ENCODE peak calls at places on chromosomes 11 and 22, in ten cellular contexts. One of them, this sample, is unnamed.

GRCh38 chr11:95459268-95460040 is 228.5 kb upstream of the SESN3 start:
- DNase-seq in heart left ventricle: no peak
- DNase-seq in NCI-H510A treated with DMSO at 0.1 percent for 48 hours: no peak
- DNase-seq in HuH-7: no peak
- DNase-seq in Calu3: no peak
- DNase-seq in endothelial cell: no peak
- DNase-seq in stimulated activated CD4-positive, alpha-beta T cell treated with anti-CD3 and anti-CD28 coated beads, Interleukin-15, amount 100 ng/mL, for 48 hours: no peak
- DNase-seq in HTR-8/SVneo: no peak
- DNase-seq in astrocyte of the cerebellum: peak; percentile 23
- DNase-seq in right cardiac atrium: no peak
- DNase-seq in this sample: no peak

GRCh38 chr11:95575517-95575916 is 214.1 kb downstream of the FAM76B start:
- DNase-seq in heart left ventricle: no peak
- DNase-seq in NCI-H510A treated with DMSO at 0.1 percent for 48 hours: no peak
- DNase-seq in HuH-7: no peak
- DNase-seq in Calu3: no peak
- DNase-seq in endothelial cell: no peak
- DNase-seq in stimulated activated CD4-positive, alpha-beta T cell treated with anti-CD3 and anti-CD28 coated beads, Interleukin-15, amount 100 ng/mL, for 48 hours: no peak
- DNase-seq in HTR-8/SVneo: no peak
- DNase-seq in astrocyte of the cerebellum: no peak
- DNase-seq in right cardiac atrium: no peak
- DNase-seq in this sample: no peak

GRCh38 chr11:57514538-57515331 is 767 bp downstream of the SLC43A1 start:
- DNase-seq in heart left ventricle: peak; percentile 71
- DNase-seq in NCI-H510A treated with DMSO at 0.1 percent for 48 hours: peak; percentile 41
- DNase-seq in HuH-7: peak; percentile 98
- DNase-seq in Calu3: peak; percentile 42
- DNase-seq in endothelial cell: peak; percentile 21
- DNase-seq in stimulated activated CD4-positive, alpha-beta T cell treated with anti-CD3 and anti-CD28 coated beads, Interleukin-15, amount 100 ng/mL, for 48 hours: peak; percentile 20
- DNase-seq in HTR-8/SVneo: no peak
- DNase-seq in astrocyte of the cerebellum: no peak
- DNase-seq in right cardiac atrium: peak; percentile 89
- DNase-seq in this sample: peak; percentile 34

GRCh38 chr22:38871360-38872171 is 450 bp downstream of the CBX6 start:
- DNase-seq in heart left ventricle: no peak
- DNase-seq in NCI-H510A treated with DMSO at 0.1 percent for 48 hours: no peak
- DNase-seq in HuH-7: no peak
- DNase-seq in Calu3: no peak
- DNase-seq in endothelial cell: no peak
- DNase-seq in stimulated activated CD4-positive, alpha-beta T cell treated with anti-CD3 and anti-CD28 coated beads, Interleukin-15, amount 100 ng/mL, for 48 hours: no peak
- DNase-seq in HTR-8/SVneo: no peak
- DNase-seq in astrocyte of the cerebellum: no peak
- DNase-seq in right cardiac atrium: peak; percentile 64
- DNase-seq in this sample: no peak

GRCh38 chr22:17007852-17008731 is at the start of gene GAB4:
- DNase-seq in heart left ventricle: no peak
- DNase-seq in NCI-H510A treated with DMSO at 0.1 percent for 48 hours: no peak
- DNase-seq in HuH-7: no peak
- DNase-seq in Calu3: no peak
- DNase-seq in endothelial cell: no peak
- DNase-seq in stimulated activated CD4-positive, alpha-beta T cell treated with anti-CD3 and anti-CD28 coated beads, Interleukin-15, amount 100 ng/mL, for 48 hours: no peak
- DNase-seq in HTR-8/SVneo: no peak
- DNase-seq in astrocyte of the cerebellum: no peak
- DNase-seq in right cardiac atrium: no peak
- DNase-seq in this sample: no peak

GRCh38 chr22:35604671-35605457 is 12.3 kb downstream of the MB start:
- DNase-seq in heart left ventricle: no peak
- DNase-seq in NCI-H510A treated with DMSO at 0.1 percent for 48 hours: no peak
- DNase-seq in HuH-7: no peak
- DNase-seq in Calu3: peak; percentile 71
- DNase-seq in endothelial cell: no peak
- DNase-seq in stimulated activated CD4-positive, alpha-beta T cell treated with anti-CD3 and anti-CD28 coated beads, Interleukin-15, amount 100 ng/mL, for 48 hours: no peak
- DNase-seq in HTR-8/SVneo: peak; percentile 34
- DNase-seq in astrocyte of the cerebellum: no peak
- DNase-seq in right cardiac atrium: no peak
- DNase-seq in this sample: no peak

GRCh38 chr22:24112188-24112587 is 69.1 kb upstream of the SUSD2 start:
- DNase-seq in heart left ventricle: no peak
- DNase-seq in NCI-H510A treated with DMSO at 0.1 percent for 48 hours: no peak
- DNase-seq in HuH-7: no peak
- DNase-seq in Calu3: no peak
- DNase-seq in endothelial cell: no peak
- DNase-seq in stimulated activated CD4-positive, alpha-beta T cell treated with anti-CD3 and anti-CD28 coated beads, Interleukin-15, amount 100 ng/mL, for 48 hours: no peak
- DNase-seq in HTR-8/SVneo: no peak
- DNase-seq in astrocyte of the cerebellum: no peak
- DNase-seq in right cardiac atrium: no peak
- DNase-seq in this sample: no peak

GRCh38 chr11:96096360-96096759 is 172.5 kb upstream of the MTMR2 start:
- DNase-seq in heart left ventricle: no peak
- DNase-seq in NCI-H510A treated with DMSO at 0.1 percent for 48 hours: no peak
- DNase-seq in HuH-7: no peak
- DNase-seq in Calu3: no peak
- DNase-seq in endothelial cell: no peak
- DNase-seq in stimulated activated CD4-positive, alpha-beta T cell treated with anti-CD3 and anti-CD28 coated beads, Interleukin-15, amount 100 ng/mL, for 48 hours: no peak
- DNase-seq in HTR-8/SVneo: no peak
- DNase-seq in astrocyte of the cerebellum: no peak
- DNase-seq in right cardiac atrium: no peak
- DNase-seq in this sample: no peak

GRCh38 chr11:121894581-121894980 is 221.4 kb downstream of the BLID start:
- DNase-seq in heart left ventricle: no peak
- DNase-seq in NCI-H510A treated with DMSO at 0.1 percent for 48 hours: no peak
- DNase-seq in HuH-7: no peak
- DNase-seq in Calu3: no peak
- DNase-seq in endothelial cell: no peak
- DNase-seq in stimulated activated CD4-positive, alpha-beta T cell treated with anti-CD3 and anti-CD28 coated beads, Interleukin-15, amount 100 ng/mL, for 48 hours: no peak
- DNase-seq in HTR-8/SVneo: no peak
- DNase-seq in astrocyte of the cerebellum: no peak
- DNase-seq in right cardiac atrium: no peak
- DNase-seq in this sample: no peak

GRCh38 chr11:29260939-29261705 is 755.7 kb downstream of the KCNA4 start:
- DNase-seq in heart left ventricle: no peak
- DNase-seq in NCI-H510A treated with DMSO at 0.1 percent for 48 hours: no peak
- DNase-seq in HuH-7: no peak
- DNase-seq in Calu3: peak; percentile 59
- DNase-seq in endothelial cell: no peak
- DNase-seq in stimulated activated CD4-positive, alpha-beta T cell treated with anti-CD3 and anti-CD28 coated beads, Interleukin-15, amount 100 ng/mL, for 48 hours: no peak
- DNase-seq in HTR-8/SVneo: no peak
- DNase-seq in astrocyte of the cerebellum: no peak
- DNase-seq in right cardiac atrium: no peak
- DNase-seq in this sample: no peak

GRCh38 chr11:110891411-110891810 is 179.2 kb upstream of the ARHGAP20 start:
- DNase-seq in heart left ventricle: no peak
- DNase-seq in NCI-H510A treated with DMSO at 0.1 percent for 48 hours: no peak
- DNase-seq in HuH-7: no peak
- DNase-seq in Calu3: no peak
- DNase-seq in endothelial cell: no peak
- DNase-seq in stimulated activated CD4-positive, alpha-beta T cell treated with anti-CD3 and anti-CD28 coated beads, Interleukin-15, amount 100 ng/mL, for 48 hours: no peak
- DNase-seq in HTR-8/SVneo: no peak
- DNase-seq in astrocyte of the cerebellum: peak; percentile 51
- DNase-seq in right cardiac atrium: no peak
- DNase-seq in this sample: no peak

This sample was measured in effector memory CD8-positive, alpha-beta T cell.